ENCODE peak calls at places on chromosomes 7 and 10, in four cellular contexts. T is mesenchymal stem cell, W is COLO829, A is NCI-H1694 treated with DMSO at 0.1 percent for 48 hours. I is an unnamed sample.

GRCh38 chr10:91944880-91945630 is 21.5 kb downstream of the BTAF1 start:
- DNase-seq in T (peak), W (no peak), A (no peak), I (no peak)

GRCh38 chr7:100119701-100120517 is 475 bp downstream of the CNPY4 start:
- DNase-seq in T (peak), W (peak), A (peak), I (peak)

GRCh38 chr10:43121444-43121843 is 16.8 kb upstream of the CSGALNACT2 start:
- DNase-seq in T (no peak), W (no peak), A (no peak), I (no peak)

GRCh38 chr7:141158562-141158961 is 84.7 kb downstream of the TMEM178B start:
- DNase-seq in T (peak), W (peak), A (no peak), I (no peak)

GRCh38 chr7:105055621-105056020 is 41.6 kb downstream of the KMT2E start:
- DNase-seq in T (no peak), W (no peak), A (no peak), I (no peak)

GRCh38 chr7:4226166-4226857 is 455.8 kb upstream of the FOXK1 start:
- DNase-seq in T (no peak), W (no peak), A (peak), I (no peak)

GRCh38 chr7:120030871-120031270 is 242.1 kb upstream of the KCND2 start:
- DNase-seq in T (no peak), W (no peak), A (no peak), I (no peak)

GRCh38 chr10:46523881-46524470 is 32.5 kb downstream of the GPRIN2 start:
- DNase-seq in T (peak), W (no peak), A (peak), I (peak)

GRCh38 chr7:156129589-156129988 is 317.3 kb upstream of the SHH start:
- DNase-seq in T (no peak), W (no peak), A (no peak), I (no peak)

GRCh38 chr7:155338632-155339320 is 41.1 kb downstream of the INSIG1 start:
- DNase-seq in T (no peak), W (no peak), A (no peak), I (no peak)

GRCh38 chr7:98764946-98765345 is 104.9 kb downstream of the TMEM130 start:
- DNase-seq in T (no peak), W (no peak), A (no peak), I (no peak)